ENCODE peak calls at places on chromosomes 1 and 21, in eight cellular contexts. W is prostate gland, L is lower lobe of right lung, Q is mesenchymal stem cell, P is upper lobe of left lung, C is A549, S is endothelial cell of umbilical vein, E is suprapubic skin. A is an unnamed sample.

GRCh38 chr1:108559215-108560142 is at the start of gene EEIG2:
- DNase-seq in W (peak), L (peak), Q (peak), P (peak), C (peak), S (peak), E (peak), A (peak)

GRCh38 chr21:42161957-42162681 is 56.8 kb upstream of the ABCG1 start:
- DNase-seq in W (no peak), L (no peak), Q (no peak), P (no peak), C (no peak), S (no peak), E (peak), A (no peak)

GRCh38 chr1:94416901-94417701 is 1.1 kb upstream of the ABCD3 start:
- DNase-seq in W (peak), L (no peak), Q (peak), P (peak), C (no peak), S (peak), E (no peak), A (peak)

GRCh38 chr21:40386301-40386911 is 460.6 kb downstream of the DSCAM start:
- DNase-seq in W (peak), L (peak), Q (no peak), P (peak), C (peak), S (no peak), E (peak), A (no peak)

GRCh38 chr21:25371831-25372434 is 235.3 kb downstream of the MRPL39 start:
- DNase-seq in W (no peak), L (no peak), Q (no peak), P (no peak), C (no peak), S (no peak), E (no peak), A (no peak)

GRCh38 chr21:42630626-42631025 is 22.8 kb upstream of the PDE9A start:
- DNase-seq in W (no peak), L (peak), Q (no peak), P (no peak), C (no peak), S (no peak), E (peak), A (no peak)

GRCh38 chr1:14140800-14141526 is 441.0 kb downstream of the PRDM2 start:
- DNase-seq in W (peak), L (peak), Q (no peak), P (peak), C (no peak), S (no peak), E (no peak), A (peak)

GRCh38 chr1:107175102-107175501 is 34.3 kb downstream of the NTNG1 start:
- DNase-seq in W (no peak), L (no peak), Q (no peak), P (no peak), C (no peak), S (no peak), E (no peak), A (no peak)

GRCh38 chr21:35316933-35317332 is 267.8 kb upstream of the RUNX1 start:
- DNase-seq in W (no peak), L (no peak), Q (peak), P (no peak), C (no peak), S (no peak), E (no peak), A (no peak)

GRCh38 chr21:41227357-41228005 is 59.5 kb downstream of the BACE2 start:
- DNase-seq in W (no peak), L (no peak), Q (no peak), P (no peak), C (no peak), S (no peak), E (no peak), A (no peak)

GRCh38 chr1:235083589-235084323 is 44.9 kb downstream of the TOMM20 start:
- DNase-seq in W (peak), L (peak), Q (peak), P (peak), C (peak), S (peak), E (peak), A (peak)

GRCh38 chr1:30867537-30867936 is 41.0 kb downstream of the SDC3 start:
- DNase-seq in W (no peak), L (no peak), Q (no peak), P (no peak), C (no peak), S (no peak), E (no peak), A (no peak)
- H3K27ac ChIP-seq in W (no peak), L (no peak), Q (no peak), P (no peak), C (no peak), S (no peak), E (no peak), A (no peak)

GRCh38 chr21:31728952-31729351 is 3.0 kb downstream of the SCAF4 start:
- DNase-seq in W (no peak), L (no peak), Q (no peak), P (no peak), C (no peak), S (no peak), E (no peak), A (no peak)
- H3K27ac ChIP-seq in W (peak), L (no peak), Q (no peak), P (no peak), C (no peak), S (no peak), E (no peak), A (no peak)

DNA sequence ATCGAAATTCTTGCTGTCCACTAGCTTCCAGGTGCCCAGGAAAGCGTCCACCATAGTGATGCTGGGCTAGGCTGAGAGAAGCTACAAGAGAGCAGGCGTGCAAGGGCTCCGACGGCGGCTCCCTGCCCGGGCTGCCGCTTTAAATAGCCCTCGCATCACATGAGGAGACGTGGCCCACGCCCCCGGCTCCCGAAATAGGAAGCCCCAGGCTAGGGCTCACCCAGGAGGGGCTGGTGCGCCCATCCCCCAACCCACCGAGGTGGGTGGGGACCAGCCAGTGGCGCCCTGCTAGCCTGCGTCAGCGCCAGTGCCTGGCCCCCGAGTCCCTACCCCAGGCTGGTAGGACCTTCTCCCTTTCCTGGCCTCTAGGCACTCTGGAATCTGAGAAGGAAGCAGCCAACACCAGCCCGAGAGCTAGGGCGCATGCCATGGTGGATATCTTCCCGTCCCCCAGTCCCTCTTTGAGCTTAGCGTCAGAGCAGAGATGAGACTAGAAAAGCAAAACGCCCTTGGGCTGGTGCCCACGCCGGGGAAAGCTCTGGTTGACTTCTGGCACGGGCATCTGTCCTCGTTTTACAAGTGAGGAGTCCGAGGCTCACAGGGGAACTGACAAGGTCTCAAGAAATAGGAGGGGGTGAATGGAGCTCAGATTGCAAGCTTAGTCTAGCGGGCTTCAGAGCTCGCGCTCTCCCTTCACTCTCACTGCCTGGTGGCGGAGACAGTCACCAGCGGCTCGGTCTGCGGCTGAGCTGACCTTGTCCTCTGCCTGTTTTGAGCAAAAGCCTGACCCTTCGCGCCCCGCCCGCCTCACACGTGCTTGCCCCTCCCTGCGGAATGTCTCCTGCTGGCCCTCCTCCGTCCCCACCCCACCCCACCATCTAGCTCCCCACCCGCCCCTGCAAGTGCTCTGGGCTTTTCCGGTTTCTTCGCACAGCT is at the start of gene FABP3:
- DNase-seq in W (peak), L (peak), Q (peak), P (peak), C (no peak), S (peak), E (peak), A (peak)
- H3K27ac ChIP-seq in W (peak), L (peak), Q (peak), P (peak), C (no peak), S (no peak), E (peak), A (peak)

GRCh38 chr1:61081135-61081636 is 1.2 kb upstream of the NFIA start:
- DNase-seq in W (no peak), L (no peak), Q (no peak), P (no peak), C (no peak), S (no peak), E (no peak), A (no peak)

GRCh38 chr1:61080408-61081134 is 1.8 kb upstream of the NFIA start:
- DNase-seq in W (no peak), L (no peak), Q (peak), P (no peak), C (no peak), S (peak), E (no peak), A (no peak)

GRCh38 chr1:61078611-61079010 is 3.8 kb upstream of the NFIA start:
- DNase-seq in W (no peak), L (no peak), Q (peak), P (no peak), C (no peak), S (peak), E (no peak), A (no peak)

GRCh38 chr1:61079276-61079897 is 3.0 kb upstream of the NFIA start:
- DNase-seq in W (no peak), L (no peak), Q (peak), P (no peak), C (no peak), S (peak), E (no peak), A (no peak)

GRCh38 chr1:61079898-61080336 is 2.4 kb upstream of the NFIA start:
- DNase-seq in W (peak), L (peak), Q (peak), P (peak), C (no peak), S (peak), E (peak), A (peak)
- H3K27ac ChIP-seq in W (peak), L (peak), Q (no peak), P (peak), C (peak), S (peak), E (peak), A (peak)

GRCh38 chr1:248740876-248741275 is 14.7 kb downstream of the LYPD8 start:
- DNase-seq in W (no peak), L (no peak), Q (no peak), P (no peak), C (no peak), S (no peak), E (no peak), A (no peak)
- H3K27ac ChIP-seq in W (no peak), L (no peak), Q (no peak), P (no peak), C (no peak), S (no peak), E (no peak), A (no peak)